ENCODE peak calls at places on chromosomes 2 and 18, in six cellular contexts. Q is cardiac muscle cell; W is mammary epithelial cell; L is colonic mucosa; N is lower lobe of right lung; R is effector memory CD4-positive, alpha-beta T cell. V is an unnamed sample.

GRCh38 chr2:4221434-4221833 is 518.1 kb downstream of the DCDC2C start:
- DNase-seq in Q (no peak), W (no peak), L (no peak), N (no peak), R (no peak), V (no peak)

GRCh38 chr2:119440873-119441272 is 9.2 kb downstream of the TMEM37 start:
- DNase-seq in Q (no peak), W (no peak), L (no peak), N (no peak), R (no peak), V (no peak)

GRCh38 chr2:38098351-38099095 is 22.6 kb upstream of the CYP1B1 start:
- DNase-seq in Q (peak), W (peak), L (no peak), N (no peak), R (no peak), V (no peak)

GRCh38 chr2:224127871-224128501 is 88.9 kb upstream of the SERPINE2 start:
- DNase-seq in Q (peak), W (no peak), L (no peak), N (no peak), R (no peak), V (no peak)

GRCh38 chr2:241798631-241799521 is 10.1 kb upstream of the NEU4 start:
- DNase-seq in Q (no peak), W (no peak), L (peak), N (peak), R (no peak), V (no peak)

GRCh38 chr2:101754613-101755012 is 57.1 kb downstream of the MAP4K4 start:
- DNase-seq in Q (peak), W (peak), L (no peak), N (no peak), R (no peak), V (no peak)

GRCh38 chr2:132761437-132761836 is 91.4 kb upstream of the LYPD1 start:
- DNase-seq in Q (no peak), W (no peak), L (no peak), N (no peak), R (no peak), V (no peak)

GRCh38 chr2:191497822-191498221 is 180.1 kb upstream of the NABP1 start:
- DNase-seq in Q (no peak), W (no peak), L (no peak), N (no peak), R (no peak), V (no peak)

GRCh38 chr2:97688062-97688827 is 18.7 kb downstream of the C2orf92 start:
- DNase-seq in Q (no peak), W (peak), L (no peak), N (no peak), R (no peak), V (peak)

GRCh38 chr2:85889648-85890281 is 975 bp upstream of the ST3GAL5 start:
- DNase-seq in Q (no peak), W (no peak), L (peak), N (peak), R (no peak), V (no peak)

GRCh38 chr2:132374151-132374550 is 42.5 kb upstream of the GPR39 start:
- DNase-seq in Q (no peak), W (no peak), L (no peak), N (no peak), R (no peak), V (no peak)

GRCh38 chr2:67048314-67048713 is 348.8 kb upstream of the ETAA1 start:
- DNase-seq in Q (no peak), W (no peak), L (no peak), N (no peak), R (no peak), V (no peak)

GRCh38 chr2:100013892-100014677 is 128.3 kb downstream of the AFF3 start:
- DNase-seq in Q (peak), W (peak), L (no peak), N (no peak), R (no peak), V (no peak)

GRCh38 chr2:23505984-23506380 is 121.0 kb downstream of the KLHL29 start:
- DNase-seq in Q (peak), W (peak), L (no peak), N (peak), R (no peak), V (no peak)

GRCh38 chr2:160085662-160086061 is 23.2 kb upstream of the PLA2R1 start:
- DNase-seq in Q (no peak), W (peak), L (no peak), N (no peak), R (no peak), V (no peak)

GRCh38 chr18:55982992-55983391 is 395.0 kb upstream of the TCF4 start:
- DNase-seq in Q (no peak), W (no peak), L (no peak), N (no peak), R (no peak), V (no peak)

GRCh38 chr2:230714122-230714453 is 1.4 kb downstream of the CAB39 start:
- DNase-seq in Q (peak), W (peak), L (peak), N (no peak), R (peak), V (no peak)

GRCh38 chr2:54899576-54900200 is 150.6 kb downstream of the RTN4 start:
- DNase-seq in Q (peak), W (peak), L (no peak), N (no peak), R (no peak), V (no peak)

GRCh38 chr2:98875081-98875728 is 60.8 kb downstream of the CRACDL start:
- DNase-seq in Q (no peak), W (no peak), L (no peak), N (no peak), R (no peak), V (peak)

GRCh38 chr2:238108423-238109201 is 8.5 kb downstream of the ESPNL start:
- DNase-seq in Q (no peak), W (no peak), L (no peak), N (peak), R (no peak), V (peak)
- H3K4me3 ChIP-seq in Q (no peak), W (no peak), L (no peak), N (no peak), R (no peak), V (peak)

DNA sequence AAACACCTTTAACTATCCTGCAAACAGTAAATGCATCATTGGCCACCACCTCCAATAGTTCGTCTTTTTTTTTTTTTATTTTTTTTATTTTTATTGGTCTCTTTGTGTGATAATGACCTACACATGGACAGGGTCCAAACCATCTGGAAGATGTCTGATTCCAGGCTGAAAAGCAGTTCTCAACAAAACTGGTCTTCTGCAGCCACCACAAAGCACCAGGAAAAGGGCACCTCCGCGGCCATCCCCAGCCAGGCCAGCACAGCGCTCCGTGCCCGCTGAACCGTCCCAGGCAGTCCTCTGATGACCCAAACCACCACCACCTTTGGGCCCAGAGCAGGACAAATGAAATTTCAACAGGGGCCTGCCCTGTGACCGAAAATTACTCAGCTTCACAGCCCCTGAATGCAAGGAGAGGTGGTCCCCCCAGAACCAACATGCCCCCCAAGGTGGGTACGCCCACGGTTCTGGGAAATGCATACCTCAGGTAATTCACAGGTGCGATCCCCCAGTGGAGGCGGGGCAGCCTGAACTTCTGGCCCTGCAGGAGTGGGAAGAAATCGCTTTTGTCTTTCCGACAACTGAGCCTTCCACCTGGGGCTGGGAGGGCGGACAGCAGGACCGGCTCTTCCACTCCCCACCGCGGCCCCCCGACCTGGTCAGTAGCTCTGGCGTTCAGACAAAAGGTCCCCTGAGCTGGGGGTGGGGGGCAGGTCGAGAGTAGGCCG is 1.6 kb downstream of the ARL4C start:
- DNase-seq in Q (peak), W (no peak), L (no peak), N (no peak), R (no peak), V (no peak)
- H3K4me3 ChIP-seq in Q (peak), W (peak), L (peak), N (peak), R (peak), V (peak)

DNA sequence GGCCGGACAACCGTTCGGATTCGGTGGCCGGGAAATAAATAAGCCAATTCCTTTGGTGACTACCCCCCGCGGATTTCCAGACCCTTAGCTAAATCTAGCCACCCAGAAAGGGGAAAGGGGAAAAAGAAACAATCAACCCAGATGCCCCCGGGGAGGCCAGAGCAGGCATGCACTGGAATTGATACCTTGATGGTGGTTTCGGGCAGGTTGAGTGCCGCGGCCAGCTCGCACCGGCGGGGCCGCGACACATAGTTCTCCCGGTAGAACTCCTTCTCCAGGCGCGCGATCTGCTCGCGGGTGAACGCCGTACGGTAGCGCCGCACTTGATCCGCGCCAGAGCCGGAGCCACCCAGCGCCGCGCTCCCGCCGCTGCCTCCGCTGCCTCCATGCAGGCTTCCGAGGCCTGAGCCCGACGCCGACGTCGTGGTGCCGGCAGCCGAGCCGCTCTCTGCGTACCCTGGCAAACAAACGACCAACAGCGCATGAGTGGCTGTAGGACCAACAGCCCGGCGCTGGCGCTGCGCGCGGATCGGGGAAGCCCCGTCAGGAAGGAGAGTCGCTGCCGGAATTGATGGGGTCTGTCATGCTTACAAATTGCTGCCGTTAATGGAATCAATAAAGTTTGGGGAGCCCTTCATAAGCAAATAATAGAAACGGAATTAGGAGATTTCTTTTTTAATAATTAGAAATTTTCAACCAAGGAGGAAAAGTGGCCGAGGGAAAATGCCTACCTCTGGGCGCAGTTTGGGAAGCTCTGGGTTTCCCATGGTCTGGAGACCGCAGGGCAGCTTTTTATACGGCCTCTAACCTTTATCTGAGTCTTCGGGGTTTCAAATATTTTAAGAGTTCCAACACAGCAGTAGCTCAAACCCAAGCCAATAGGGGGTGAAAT is 1.5 kb downstream of the EVX2 start:
- DNase-seq in Q (no peak), W (no peak), L (peak), N (no peak), R (no peak), V (no peak)
- H3K4me3 ChIP-seq in Q (no peak), W (no peak), L (no peak), N (no peak), R (no peak), V (no peak)

GRCh38 chr2:121096611-121097010 is 188.4 kb downstream of the TFCP2L1 start:
- DNase-seq in Q (no peak), W (no peak), L (no peak), N (no peak), R (no peak), V (no peak)

GRCh38 chr2:121095257-121096080 is 189.5 kb downstream of the TFCP2L1 start:
- DNase-seq in Q (peak), W (peak), L (peak), N (peak), R (no peak), V (no peak)

GRCh38 chr2:121099329-121100318 is 185.4 kb downstream of the TFCP2L1 start:
- DNase-seq in Q (no peak), W (no peak), L (peak), N (peak), R (no peak), V (no peak)

GRCh38 chr2:121101093-121101715 is 183.8 kb downstream of the TFCP2L1 start:
- DNase-seq in Q (no peak), W (no peak), L (no peak), N (no peak), R (no peak), V (no peak)

GRCh38 chr2:121098556-121098955 is 186.4 kb downstream of the TFCP2L1 start:
- DNase-seq in Q (no peak), W (no peak), L (no peak), N (no peak), R (no peak), V (no peak)
- H3K4me3 ChIP-seq in Q (no peak), W (no peak), L (no peak), N (no peak), R (no peak), V (no peak)

GRCh38 chr18:23992941-23993280 is 21.6 kb upstream of the TTC39C start:
- DNase-seq in Q (no peak), W (no peak), L (no peak), N (no peak), R (no peak), V (no peak)
- H3K4me3 ChIP-seq in Q (no peak), W (no peak), L (no peak), N (no peak), R (peak), V (peak)

GRCh38 chr2:234679766-234680687 is 183.1 kb upstream of the ARL4C start:
- DNase-seq in Q (peak), W (peak), L (no peak), N (no peak), R (no peak), V (no peak)
- H3K4me3 ChIP-seq in Q (no peak), W (no peak), L (no peak), N (no peak), R (no peak), V (no peak)